ENCODE peak calls at places on chromosomes 2 and 18, in five cellular contexts. Y, G, A, F and W are unnamed samples.

GRCh38 chr2:239671916-239672849 is 271.4 kb upstream of the HDAC4 start:
- DNase-seq in Y (no peak), G (no peak), A (no peak), F (no peak), W (no peak)

GRCh38 chr2:96267159-96267971 is 1.3 kb downstream of the CIAO1 start:
- DNase-seq in Y (peak), G (no peak), A (peak), F (peak), W (peak)

GRCh38 chr2:108194409-108195132 is 45.2 kb upstream of the SULT1C3 start:
- DNase-seq in Y (no peak), G (no peak), A (no peak), F (peak), W (no peak)

GRCh38 chr2:20509766-20510490 is 63.1 kb downstream of the RHOB start:
- DNase-seq in Y (peak), G (no peak), A (no peak), F (peak), W (peak)

GRCh38 chr2:39266139-39266805 is 22.5 kb upstream of the CDKL4 start:
- DNase-seq in Y (no peak), G (no peak), A (no peak), F (peak), W (no peak)

GRCh38 chr2:239676716-239677454 is 276.1 kb upstream of the HDAC4 start:
- DNase-seq in Y (no peak), G (no peak), A (peak), F (no peak), W (no peak)

GRCh38 chr2:225177098-225177497 is 134.8 kb upstream of the DOCK10 start:
- DNase-seq in Y (peak), G (peak), A (no peak), F (peak), W (no peak)

GRCh38 chr2:1544478-1545069 is 131.3 kb downstream of the TPO start:
- DNase-seq in Y (peak), G (peak), A (peak), F (peak), W (no peak)

GRCh38 chr2:174300114-174300513 is 34.6 kb upstream of the SP9 start:
- DNase-seq in Y (no peak), G (no peak), A (no peak), F (peak), W (no peak)

GRCh38 chr18:68604256-68604655 is 110.7 kb downstream of the TMX3 start:
- DNase-seq in Y (no peak), G (peak), A (no peak), F (peak), W (no peak)

GRCh38 chr18:31064130-31064529 is 21.6 kb upstream of the DSC3 start:
- DNase-seq in Y (no peak), G (no peak), A (no peak), F (no peak), W (no peak)

GRCh38 chr2:33372940-33373553 is 103.4 kb upstream of the RASGRP3 start:
- DNase-seq in Y (peak), G (no peak), A (no peak), F (no peak), W (no peak)

GRCh38 chr2:231877533-231878456 is 48.4 kb downstream of the NPPC start:
- DNase-seq in Y (peak), G (no peak), A (no peak), F (no peak), W (peak)

GRCh38 chr18:34624551-34624950 is 85.5 kb upstream of the DTNA start:
- DNase-seq in Y (no peak), G (peak), A (no peak), F (no peak), W (no peak)

GRCh38 chr2:111188681-111189080 is 68.0 kb downstream of the BCL2L11 start:
- DNase-seq in Y (no peak), G (no peak), A (no peak), F (no peak), W (no peak)

GRCh38 chr2:241558532-241559488 is at the start of gene BOK:
- DNase-seq in Y (peak), G (peak), A (peak), F (peak), W (peak)

GRCh38 chr2:166230024-166230723 is 102.4 kb upstream of the SCN1A start:
- DNase-seq in Y (no peak), G (peak), A (no peak), F (peak), W (no peak)

GRCh38 chr18:10252952-10253680 is 201.3 kb upstream of the APCDD1 start:
- DNase-seq in Y (no peak), G (no peak), A (no peak), F (no peak), W (no peak)

GRCh38 chr2:16777123-16777872 is 111.7 kb upstream of the CYRIA start:
- DNase-seq in Y (no peak), G (no peak), A (no peak), F (no peak), W (no peak)

GRCh38 chr2:131027566-131028528 is 65.4 kb downstream of the FAM168B start:
- DNase-seq in Y (no peak), G (no peak), A (no peak), F (no peak), W (no peak)

GRCh38 chr2:191222507-191222906 is 22.7 kb upstream of the MYO1B start:
- DNase-seq in Y (no peak), G (no peak), A (no peak), F (peak), W (no peak)

GRCh38 chr18:10122116-10122515 is 208.3 kb downstream of the VAPA start:
- DNase-seq in Y (no peak), G (peak), A (no peak), F (peak), W (no peak)

GRCh38 chr2:88125924-88126771 is 1.7 kb downstream of the FABP1 start:
- DNase-seq in Y (no peak), G (no peak), A (no peak), F (no peak), W (no peak)

GRCh38 chr2:55108456-55108855 is 58.2 kb upstream of the RTN4 start:
- DNase-seq in Y (no peak), G (no peak), A (no peak), F (no peak), W (no peak)

GRCh38 chr18:2150566-2150965 is 420.7 kb downstream of the METTL4 start:
- DNase-seq in Y (no peak), G (no peak), A (no peak), F (no peak), W (no peak)